ENCODE peak calls at places on chromosomes 13 and 19, in nine cellular contexts. P is A172; L is AG09319; G is Daoy; E is ACHN; V is cardiac muscle cell; K is stimulated activated CD4-positive, alpha-beta T cell treated with anti-CD3 and anti-CD28 coated beads, Interleukin-1b, Interleukin-23, amount 100 ng/mL, for 24 hours; U is GM12878; S is activated CD4-positive, alpha-beta T cell treated with anti-CD3 and anti-CD28 coated beads, Interleukin-2, amount 10 ng/mL, durations not matched to agents 24 days and 14 days. T is an unnamed sample.
A peak's percentile ranks its signal among the peaks of the same experiment; 100 is the strongest.

GRCh38 chr19:45779231-45780145 is 2.8 kb downstream of the DMPK start:
- DNase-seq in P (peak; percentile 14), L (no peak), G (peak; percentile 70), E (peak; percentile 44), V (peak; percentile 93), K (peak; percentile 89), U (peak; percentile 63), S (peak; percentile 96), T (peak; percentile 86)

GRCh38 chr13:106118996-106119395 is 416.5 kb downstream of the EFNB2 start:
- DNase-seq in P (no peak), L (no peak), G (no peak), E (no peak), V (no peak), K (no peak), U (no peak), S (no peak), T (no peak)

GRCh38 chr13:68304287-68304893 is 1074.3 kb upstream of the PCDH9 start:
- DNase-seq in P (peak; percentile 44), L (no peak), G (no peak), E (peak; percentile 29), V (peak; percentile 51), K (no peak), U (no peak), S (no peak), T (no peak)

GRCh38 chr13:38763446-38764381 is 76.8 kb downstream of the FREM2 start:
- DNase-seq in P (peak; percentile 8), L (peak; percentile 4), G (no peak), E (peak; percentile 53), V (peak; percentile 70), K (no peak), U (no peak), S (no peak), T (no peak)

GRCh38 chr19:19526581-19527370 is 1.9 kb upstream of the YJEFN3 start:
- DNase-seq in P (no peak), L (no peak), G (no peak), E (no peak), V (no peak), K (no peak), U (no peak), S (no peak), T (no peak)

GRCh38 chr19:53102701-53103140 is 501 bp downstream of the ZNF160 start:
- DNase-seq in P (peak; percentile 32), L (no peak), G (peak; percentile 41), E (peak; percentile 14), V (peak; percentile 61), K (no peak), U (no peak), S (peak; percentile 86), T (no peak)

GRCh38 chr13:78131811-78132210 is 213.2 kb upstream of the EDNRB start:
- DNase-seq in P (no peak), L (no peak), G (no peak), E (peak; percentile 5), V (no peak), K (no peak), U (no peak), S (no peak), T (no peak)

GRCh38 chr19:9431475-9431874 is 3.9 kb downstream of the ZNF266 start:
- DNase-seq in P (no peak), L (no peak), G (peak; percentile 64), E (no peak), V (peak; percentile 4), K (no peak), U (no peak), S (peak; percentile 78), T (no peak)

GRCh38 chr19:4988770-4989251 is 19.9 kb downstream of the KDM4B start:
- DNase-seq in P (peak; percentile 79), L (no peak), G (peak; percentile 91), E (no peak), V (no peak), K (no peak), U (no peak), S (no peak), T (no peak)

GRCh38 chr13:42350141-42350540 is 78.2 kb downstream of the AKAP11 start:
- DNase-seq in P (no peak), L (no peak), G (no peak), E (no peak), V (no peak), K (no peak), U (no peak), S (peak; percentile 50), T (no peak)

GRCh38 chr13:110501188-110501587 is 60.3 kb downstream of the RAB20 start:
- DNase-seq in P (no peak), L (no peak), G (no peak), E (no peak), V (no peak), K (no peak), U (no peak), S (no peak), T (no peak)

GRCh38 chr19:38769635-38770211 is 3.6 kb downstream of the LGALS7 start:
- DNase-seq in P (no peak), L (peak; percentile 51), G (peak; percentile 81), E (no peak), V (peak; percentile 62), K (peak; percentile 87), U (no peak), S (peak; percentile 97), T (peak; percentile 89)

GRCh38 chr19:4197625-4198466 is 15.4 kb downstream of the ANKRD24 start:
- DNase-seq in P (no peak), L (no peak), G (no peak), E (no peak), V (peak; percentile 56), K (no peak), U (no peak), S (no peak), T (no peak)

GRCh38 chr13:40187324-40187795 is 479.1 kb downstream of the FOXO1 start:
- DNase-seq in P (no peak), L (no peak), G (no peak), E (no peak), V (no peak), K (no peak), U (no peak), S (peak; percentile 92), T (no peak)

GRCh38 chr13:40221131-40221459 is 445.3 kb downstream of the FOXO1 start:
- DNase-seq in P (no peak), L (no peak), G (no peak), E (no peak), V (no peak), K (no peak), U (no peak), S (no peak), T (no peak)

GRCh38 chr13:110228936-110229904 is 77.7 kb downstream of the COL4A1 start:
- DNase-seq in P (peak; percentile 30), L (peak; percentile 28), G (no peak), E (no peak), V (no peak), K (no peak), U (no peak), S (peak; percentile 47), T (no peak)

GRCh38 chr13:91346848-91347211 is 657 bp upstream of the MIR17HG start:
- DNase-seq in P (no peak), L (no peak), G (peak; percentile 19), E (no peak), V (peak; percentile 45), K (peak; percentile 40), U (peak; percentile 25), S (peak; percentile 86), T (no peak)

GRCh38 chr19:15280915-15281683 is 48.9 kb upstream of the EPHX3 start:
- DNase-seq in P (peak; percentile 71), L (no peak), G (peak; percentile 75), E (peak; percentile 73), V (no peak), K (no peak), U (no peak), S (no peak), T (peak; percentile 86)

GRCh38 chr13:74409551-74409950 is 275.3 kb upstream of the KLF12 start:
- DNase-seq in P (no peak), L (no peak), G (no peak), E (no peak), V (no peak), K (no peak), U (no peak), S (no peak), T (no peak)

GRCh38 chr13:111177081-111177711 is 62.1 kb downstream of the ARHGEF7 start:
- DNase-seq in P (no peak), L (no peak), G (peak; percentile 9), E (no peak), V (peak; percentile 19), K (no peak), U (no peak), S (peak; percentile 82), T (peak; percentile 40)

T was measured in tibial artery.